ENCODE peak calls at places on chromosomes 4 and X, in five cellular contexts. B, X, V, M and G are unnamed samples.

GRCh38 chrX:747176-747575 is 116.6 kb downstream of the SHOX start:
- DNase-seq in X (no peak), B (no peak), M (no peak), V (no peak), G (peak; percentile 10)

GRCh38 chr4:27000820-27001219 is 140.2 kb downstream of the STIM2 start:
- DNase-seq in B (no peak), M (no peak), V (no peak), X (no peak), G (no peak)

GRCh38 chr4:71709961-71710360 is 73.9 kb downstream of the GC start:
- DNase-seq in V (no peak), X (no peak), B (no peak), M (no peak), G (no peak)

GRCh38 chr4:126530996-126531585 is 1101.7 kb upstream of the INTU start:
- DNase-seq in B (peak; percentile 2), M (no peak), X (no peak), V (peak; percentile 63), G (no peak)

GRCh38 chr4:92305148-92305877 is 1.5 kb downstream of the GRID2 start:
- DNase-seq in B (peak; percentile 32), X (peak; percentile 96), M (peak; percentile 46), V (peak; percentile 72), G (peak; percentile 29)

GRCh38 chrX:39258331-39258730 is 457.1 kb downstream of the MID1IP1 start:
- DNase-seq in M (no peak), X (peak; percentile 29), B (no peak), V (peak; percentile 55), G (no peak)

GRCh38 chr4:148561467-148561866 is 119.3 kb upstream of the NR3C2 start:
- DNase-seq in X (no peak), B (no peak), V (no peak), M (no peak), G (no peak)

GRCh38 chr4:100014616-100015015 is 64.5 kb upstream of the H2AZ1 start:
- DNase-seq in B (peak; percentile 26), X (no peak), M (no peak), V (no peak), G (no peak)

GRCh38 chr4:85952518-85952917 is 407.3 kb downstream of the MAPK10 start:
- DNase-seq in X (no peak), B (peak; percentile 58), V (peak; percentile 69), M (no peak), G (no peak)

GRCh38 chrX:72305286-72306084 is at the start of gene CITED1:
- DNase-seq in V (peak; percentile 2), B (no peak), X (peak; percentile 40), M (no peak), G (no peak)

GRCh38 chr4:88107406-88108107 is 50.9 kb downstream of the ABCG2 start:
- DNase-seq in M (peak; percentile 6), X (no peak), V (peak; percentile 7), B (peak; percentile 9), G (peak; percentile 85)

GRCh38 chr4:94032754-94033153 is 174.9 kb upstream of the SMARCAD1 start:
- DNase-seq in M (no peak), B (no peak), V (peak; percentile 1), X (peak; percentile 36), G (no peak)

GRCh38 chrX:108064001-108064400 is 19.1 kb downstream of the VSIG1 start:
- DNase-seq in X (no peak), B (no peak), V (no peak), M (no peak), G (no peak)

GRCh38 chrX:130770615-130771014 is 132.4 kb downstream of the ENOX2 start:
- DNase-seq in B (peak; percentile 81), M (no peak), X (no peak), V (peak; percentile 88), G (no peak)

GRCh38 chr4:38072578-38072977 is 112.4 kb downstream of the PTTG2 start:
- DNase-seq in B (no peak), V (no peak), M (no peak), X (no peak), G (no peak)

DNA sequence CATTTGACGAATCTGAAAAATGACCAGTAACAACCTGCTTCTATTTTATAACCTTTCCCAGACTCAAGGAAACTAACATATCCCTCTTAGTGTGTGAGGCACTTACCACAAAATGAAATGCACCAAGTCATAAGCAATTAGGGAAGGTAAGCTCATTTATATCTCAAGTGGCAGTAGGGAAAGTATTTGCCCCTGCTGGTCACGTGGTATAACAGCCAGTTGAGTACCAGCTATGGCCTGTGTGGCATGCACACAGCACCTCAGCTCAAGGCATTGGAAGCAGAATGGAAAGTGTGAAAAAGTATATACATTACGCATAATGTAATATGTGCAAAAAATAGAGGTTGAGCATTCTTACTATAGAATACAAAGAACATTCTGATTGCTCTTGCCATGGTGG is 178.3 kb upstream of the GYPA start:
- DNase-seq in V (no peak), B (no peak), M (no peak), X (no peak), G (no peak)
- TF ChIP-seq CTCF in V (no peak), B (no peak), M (no peak), X (peak; percentile 43), G (no peak)

DNA sequence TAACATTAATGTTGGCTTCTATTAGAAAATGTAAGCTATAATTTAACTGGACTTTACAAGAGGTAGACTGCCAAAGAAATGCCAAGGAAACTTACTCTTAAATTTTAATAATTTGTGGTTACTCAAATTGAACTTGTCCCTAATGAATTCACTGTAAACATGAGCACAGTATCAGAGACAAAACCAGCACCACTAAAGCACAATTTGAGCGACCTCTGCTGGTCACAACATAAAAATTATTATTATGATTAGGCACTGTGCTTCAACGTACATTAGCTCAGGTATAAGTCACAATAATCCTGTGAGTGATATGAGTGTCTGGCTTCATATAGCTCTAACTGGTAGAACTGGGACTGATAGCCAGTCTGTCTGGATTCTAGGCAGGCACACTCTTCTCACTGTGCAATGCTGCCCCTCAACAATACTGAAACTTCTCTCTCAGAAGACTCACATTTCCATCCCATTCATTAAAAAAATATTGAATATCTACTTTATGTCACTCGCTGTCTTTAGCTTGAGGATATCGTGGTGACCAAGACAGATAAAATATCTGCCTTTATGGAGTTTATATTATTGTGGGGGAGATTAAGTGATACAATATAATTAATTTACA is 8.0 kb downstream of the NUDT6 start:
- DNase-seq in V (peak; percentile 29), B (peak; percentile 68), M (no peak), X (no peak), G (no peak)
- H3K27ac ChIP-seq in V (no peak overlapping the region), B (no peak overlapping the region), M (no peak overlapping the region), X (no peak overlapping the region), G (no peak overlapping the region)

GRCh38 chr4:1778642-1779392 is 14.3 kb upstream of the FGFR3 start:
- DNase-seq in X (no peak), M (no peak), V (no peak), B (no peak), G (no peak)

GRCh38 chr4:1779588-1780382 is 13.3 kb upstream of the FGFR3 start:
- DNase-seq in V (no peak), M (no peak), B (no peak), X (no peak), G (no peak)

GRCh38 chr4:1776521-1777161 is 16.5 kb upstream of the FGFR3 start:
- DNase-seq in B (no peak), X (no peak), V (no peak), M (peak; percentile 59), G (no peak)

GRCh38 chr4:1775731-1776500 is 17.2 kb upstream of the FGFR3 start:
- DNase-seq in B (no peak), X (no peak), M (no peak), V (no peak), G (no peak)

GRCh38 chr4:1777822-1778641 is 15.1 kb upstream of the FGFR3 start:
- DNase-seq in X (peak; percentile 97), B (no peak), M (peak; percentile 76), V (peak; percentile 39), G (no peak)
- TF ChIP-seq CTCF in X (peak; percentile 55), B (no peak), M (peak; percentile 27), V (no peak), G (no peak)

GRCh38 chrX:19514791-19515614 is at the start of gene MAP3K15:
- DNase-seq in B (no peak), X (peak; percentile 50), V (peak; percentile 9), M (peak; percentile 38), G (peak; percentile 60)
- H3K27ac ChIP-seq in B (no peak within 1 kb of the TSS), X (no peak within 1 kb of the TSS), V (no peak within 1 kb of the TSS), M (no peak within 1 kb of the TSS), G (no peak within 1 kb of the TSS)

GRCh38 chr4:29756966-29757365 is 963.2 kb upstream of the PCDH7 start:
- DNase-seq in M (no peak), B (no peak), V (no peak), X (peak; percentile 31), G (no peak)
- TF ChIP-seq CTCF in M (no peak), B (no peak), V (no peak), X (peak; percentile 44), G (no peak)

GRCh38 chrX:106286053-106286650 is 118.0 kb downstream of the PWWP3B start:
- DNase-seq in V (peak; percentile 68), M (no peak), B (no peak), X (no peak), G (no peak)
- H3K27ac ChIP-seq in V (no peak overlapping the region), M (no peak overlapping the region), B (no peak overlapping the region), X (no peak overlapping the region), G (no peak overlapping the region)

GRCh38 chr4:2982012-2982411 is 18.6 kb downstream of the GRK4 start:
- DNase-seq in V (no peak), M (no peak), B (no peak), X (no peak), G (peak; percentile 33)

GRCh38 chr4:2977116-2978097 is 14.0 kb downstream of the GRK4 start:
- DNase-seq in M (no peak), V (peak; percentile 78), B (peak; percentile 56), X (no peak), G (no peak)

DNA sequence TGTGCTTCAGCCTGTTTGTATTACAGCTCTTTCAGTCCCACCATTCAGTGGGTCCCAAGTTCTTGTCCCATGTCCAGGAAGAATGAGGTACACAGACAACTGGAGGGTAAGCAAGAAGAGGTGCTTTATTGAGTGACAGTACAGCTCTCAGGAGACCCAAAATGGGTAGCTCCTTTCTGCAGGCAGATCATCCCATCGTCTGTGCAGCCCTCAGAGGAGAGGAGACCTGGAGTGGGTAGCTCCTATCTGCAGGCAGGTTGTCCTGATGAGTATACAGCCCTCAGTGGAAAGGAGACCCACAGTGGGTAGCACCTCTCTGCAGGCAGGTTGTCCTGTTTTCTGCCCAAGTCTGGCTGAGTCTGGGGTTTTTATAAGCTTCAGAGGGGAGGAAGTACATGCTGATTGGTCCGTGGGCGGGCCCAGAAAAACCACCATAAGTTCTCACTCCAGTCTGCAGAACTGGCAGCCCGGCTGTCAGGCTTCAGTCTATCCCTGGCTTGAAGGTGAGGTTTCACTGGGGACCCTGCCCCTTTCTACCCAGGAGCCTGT is 18.0 kb downstream of the GRK4 start:
- DNase-seq in B (no peak), X (no peak), V (no peak), M (no peak), G (peak; percentile 16)
- TF ChIP-seq CTCF in B (no peak), X (no peak), V (no peak), M (no peak), G (no peak)